ENCODE peak calls at places on chromosomes 13 and 19, in six cellular contexts. One of them, this sample, is unnamed.

GRCh38 chr19:51688665-51689571 is 4.2 kb upstream of the SPACA6 start:
- DNase-seq in effector memory CD4-positive, alpha-beta T cell: no peak
- DNase-seq in activated T-cell treated with anti-CD3 and anti-CD28 coated beads, Interleukin-2, amount 50 U/mL, for 1 hour: no peak
- DNase-seq in fibroblast of lung: peak; percentile 98
- DNase-seq in AG09319: peak; percentile 97
- DNase-seq in stimulated activated effector memory CD8-positive, alpha-beta T cell treated with anti-CD3 and anti-CD28 coated beads, Interleukin-12 subunit alpha, Interleukin-12 subunit beta, amount 100 ng/mL, for 72 hours: no peak
- DNase-seq in this sample: peak; percentile 88

GRCh38 chr13:51826606-51827005 is 18.4 kb downstream of the TMEM272 start:
- DNase-seq in effector memory CD4-positive, alpha-beta T cell: no peak
- DNase-seq in activated T-cell treated with anti-CD3 and anti-CD28 coated beads, Interleukin-2, amount 50 U/mL, for 1 hour: no peak
- DNase-seq in fibroblast of lung: no peak
- DNase-seq in AG09319: no peak
- DNase-seq in stimulated activated effector memory CD8-positive, alpha-beta T cell treated with anti-CD3 and anti-CD28 coated beads, Interleukin-12 subunit alpha, Interleukin-12 subunit beta, amount 100 ng/mL, for 72 hours: no peak
- DNase-seq in this sample: no peak

GRCh38 chr19:29574518-29574917 is 31.6 kb upstream of the POP4 start:
- DNase-seq in effector memory CD4-positive, alpha-beta T cell: no peak
- DNase-seq in activated T-cell treated with anti-CD3 and anti-CD28 coated beads, Interleukin-2, amount 50 U/mL, for 1 hour: no peak
- DNase-seq in fibroblast of lung: no peak
- DNase-seq in AG09319: no peak
- DNase-seq in stimulated activated effector memory CD8-positive, alpha-beta T cell treated with anti-CD3 and anti-CD28 coated beads, Interleukin-12 subunit alpha, Interleukin-12 subunit beta, amount 100 ng/mL, for 72 hours: no peak
- DNase-seq in this sample: no peak

GRCh38 chr19:18733196-18733647 is 49.7 kb downstream of the CRTC1 start:
- DNase-seq in effector memory CD4-positive, alpha-beta T cell: no peak
- DNase-seq in activated T-cell treated with anti-CD3 and anti-CD28 coated beads, Interleukin-2, amount 50 U/mL, for 1 hour: no peak
- DNase-seq in fibroblast of lung: peak; percentile 70
- DNase-seq in AG09319: peak; percentile 40
- DNase-seq in stimulated activated effector memory CD8-positive, alpha-beta T cell treated with anti-CD3 and anti-CD28 coated beads, Interleukin-12 subunit alpha, Interleukin-12 subunit beta, amount 100 ng/mL, for 72 hours: no peak
- DNase-seq in this sample: peak; percentile 34

GRCh38 chr19:40974633-40975037 is 16.4 kb upstream of the CYP2B6 start:
- DNase-seq in effector memory CD4-positive, alpha-beta T cell: peak; percentile 50
- DNase-seq in activated T-cell treated with anti-CD3 and anti-CD28 coated beads, Interleukin-2, amount 50 U/mL, for 1 hour: peak; percentile 76
- DNase-seq in fibroblast of lung: peak; percentile 52
- DNase-seq in AG09319: peak; percentile 48
- DNase-seq in stimulated activated effector memory CD8-positive, alpha-beta T cell treated with anti-CD3 and anti-CD28 coated beads, Interleukin-12 subunit alpha, Interleukin-12 subunit beta, amount 100 ng/mL, for 72 hours: peak; percentile 74
- DNase-seq in this sample: peak; percentile 41

GRCh38 chr19:27719034-27719433 is 1493.9 kb downstream of the UQCRFS1 start:
- DNase-seq in effector memory CD4-positive, alpha-beta T cell: no peak
- DNase-seq in activated T-cell treated with anti-CD3 and anti-CD28 coated beads, Interleukin-2, amount 50 U/mL, for 1 hour: no peak
- DNase-seq in fibroblast of lung: no peak
- DNase-seq in AG09319: no peak
- DNase-seq in stimulated activated effector memory CD8-positive, alpha-beta T cell treated with anti-CD3 and anti-CD28 coated beads, Interleukin-12 subunit alpha, Interleukin-12 subunit beta, amount 100 ng/mL, for 72 hours: no peak
- DNase-seq in this sample: no peak

GRCh38 chr19:35140207-35140897 is 1.7 kb downstream of the FXYD1 start:
- DNase-seq in effector memory CD4-positive, alpha-beta T cell: no peak
- DNase-seq in activated T-cell treated with anti-CD3 and anti-CD28 coated beads, Interleukin-2, amount 50 U/mL, for 1 hour: no peak
- DNase-seq in fibroblast of lung: no peak
- DNase-seq in AG09319: no peak
- DNase-seq in stimulated activated effector memory CD8-positive, alpha-beta T cell treated with anti-CD3 and anti-CD28 coated beads, Interleukin-12 subunit alpha, Interleukin-12 subunit beta, amount 100 ng/mL, for 72 hours: no peak
- DNase-seq in this sample: no peak

GRCh38 chr13:91346062-91346461 is 1.4 kb upstream of the MIR17HG start:
- DNase-seq in effector memory CD4-positive, alpha-beta T cell: no peak
- DNase-seq in activated T-cell treated with anti-CD3 and anti-CD28 coated beads, Interleukin-2, amount 50 U/mL, for 1 hour: no peak
- DNase-seq in fibroblast of lung: no peak
- DNase-seq in AG09319: no peak
- DNase-seq in stimulated activated effector memory CD8-positive, alpha-beta T cell treated with anti-CD3 and anti-CD28 coated beads, Interleukin-12 subunit alpha, Interleukin-12 subunit beta, amount 100 ng/mL, for 72 hours: no peak
- DNase-seq in this sample: no peak

GRCh38 chr19:41462497-41462896 is 19.5 kb downstream of the ERICH4 start:
- DNase-seq in effector memory CD4-positive, alpha-beta T cell: no peak
- DNase-seq in activated T-cell treated with anti-CD3 and anti-CD28 coated beads, Interleukin-2, amount 50 U/mL, for 1 hour: no peak
- DNase-seq in fibroblast of lung: no peak
- DNase-seq in AG09319: no peak
- DNase-seq in stimulated activated effector memory CD8-positive, alpha-beta T cell treated with anti-CD3 and anti-CD28 coated beads, Interleukin-12 subunit alpha, Interleukin-12 subunit beta, amount 100 ng/mL, for 72 hours: no peak
- DNase-seq in this sample: no peak

GRCh38 chr19:13044160-13044853 is 49.0 kb downstream of the NFIX start:
- DNase-seq in effector memory CD4-positive, alpha-beta T cell: no peak
- DNase-seq in activated T-cell treated with anti-CD3 and anti-CD28 coated beads, Interleukin-2, amount 50 U/mL, for 1 hour: no peak
- DNase-seq in fibroblast of lung: peak; percentile 92
- DNase-seq in AG09319: no peak
- DNase-seq in stimulated activated effector memory CD8-positive, alpha-beta T cell treated with anti-CD3 and anti-CD28 coated beads, Interleukin-12 subunit alpha, Interleukin-12 subunit beta, amount 100 ng/mL, for 72 hours: peak; percentile 30
- DNase-seq in this sample: peak; percentile 68

GRCh38 chr13:26061947-26062346 is 10.1 kb upstream of the SHISA2 start:
- DNase-seq in effector memory CD4-positive, alpha-beta T cell: no peak
- DNase-seq in activated T-cell treated with anti-CD3 and anti-CD28 coated beads, Interleukin-2, amount 50 U/mL, for 1 hour: no peak
- DNase-seq in fibroblast of lung: peak; percentile 93
- DNase-seq in AG09319: no peak
- DNase-seq in stimulated activated effector memory CD8-positive, alpha-beta T cell treated with anti-CD3 and anti-CD28 coated beads, Interleukin-12 subunit alpha, Interleukin-12 subunit beta, amount 100 ng/mL, for 72 hours: no peak
- DNase-seq in this sample: peak; percentile 84

GRCh38 chr19:38395381-38396127 is 7.1 kb downstream of the SPRED3 start:
- DNase-seq in effector memory CD4-positive, alpha-beta T cell: no peak
- DNase-seq in activated T-cell treated with anti-CD3 and anti-CD28 coated beads, Interleukin-2, amount 50 U/mL, for 1 hour: peak; percentile 60
- DNase-seq in fibroblast of lung: no peak
- DNase-seq in AG09319: no peak
- DNase-seq in stimulated activated effector memory CD8-positive, alpha-beta T cell treated with anti-CD3 and anti-CD28 coated beads, Interleukin-12 subunit alpha, Interleukin-12 subunit beta, amount 100 ng/mL, for 72 hours: peak; percentile 49
- DNase-seq in this sample: no peak

GRCh38 chr19:18736415-18737336 is 53.2 kb downstream of the CRTC1 start:
- DNase-seq in effector memory CD4-positive, alpha-beta T cell: no peak
- DNase-seq in activated T-cell treated with anti-CD3 and anti-CD28 coated beads, Interleukin-2, amount 50 U/mL, for 1 hour: no peak
- DNase-seq in fibroblast of lung: no peak
- DNase-seq in AG09319: no peak
- DNase-seq in stimulated activated effector memory CD8-positive, alpha-beta T cell treated with anti-CD3 and anti-CD28 coated beads, Interleukin-12 subunit alpha, Interleukin-12 subunit beta, amount 100 ng/mL, for 72 hours: no peak
- DNase-seq in this sample: no peak

GRCh38 chr13:30718661-30719520 is 16.5 kb upstream of the ALOX5AP start:
- DNase-seq in effector memory CD4-positive, alpha-beta T cell: no peak
- DNase-seq in activated T-cell treated with anti-CD3 and anti-CD28 coated beads, Interleukin-2, amount 50 U/mL, for 1 hour: no peak
- DNase-seq in fibroblast of lung: peak; percentile 96
- DNase-seq in AG09319: no peak
- DNase-seq in stimulated activated effector memory CD8-positive, alpha-beta T cell treated with anti-CD3 and anti-CD28 coated beads, Interleukin-12 subunit alpha, Interleukin-12 subunit beta, amount 100 ng/mL, for 72 hours: no peak
- DNase-seq in this sample: peak; percentile 64

GRCh38 chr19:10114651-10115391 is 3.3 kb downstream of the P2RY11 start:
- DNase-seq in effector memory CD4-positive, alpha-beta T cell: no peak
- DNase-seq in activated T-cell treated with anti-CD3 and anti-CD28 coated beads, Interleukin-2, amount 50 U/mL, for 1 hour: no peak
- DNase-seq in fibroblast of lung: no peak
- DNase-seq in AG09319: no peak
- DNase-seq in stimulated activated effector memory CD8-positive, alpha-beta T cell treated with anti-CD3 and anti-CD28 coated beads, Interleukin-12 subunit alpha, Interleukin-12 subunit beta, amount 100 ng/mL, for 72 hours: no peak
- DNase-seq in this sample: no peak

GRCh38 chr19:2976609-2977000 is 759 bp upstream of the TLE6 start:
- DNase-seq in effector memory CD4-positive, alpha-beta T cell: no peak
- DNase-seq in activated T-cell treated with anti-CD3 and anti-CD28 coated beads, Interleukin-2, amount 50 U/mL, for 1 hour: no peak
- DNase-seq in fibroblast of lung: no peak
- DNase-seq in AG09319: no peak
- DNase-seq in stimulated activated effector memory CD8-positive, alpha-beta T cell treated with anti-CD3 and anti-CD28 coated beads, Interleukin-12 subunit alpha, Interleukin-12 subunit beta, amount 100 ng/mL, for 72 hours: no peak
- DNase-seq in this sample: no peak

GRCh38 chr13:87314822-87315221 is 356.3 kb upstream of the SLITRK5 start:
- DNase-seq in effector memory CD4-positive, alpha-beta T cell: no peak
- DNase-seq in activated T-cell treated with anti-CD3 and anti-CD28 coated beads, Interleukin-2, amount 50 U/mL, for 1 hour: no peak
- DNase-seq in fibroblast of lung: no peak
- DNase-seq in AG09319: no peak
- DNase-seq in stimulated activated effector memory CD8-positive, alpha-beta T cell treated with anti-CD3 and anti-CD28 coated beads, Interleukin-12 subunit alpha, Interleukin-12 subunit beta, amount 100 ng/mL, for 72 hours: no peak
- DNase-seq in this sample: no peak

GRCh38 chr13:26280295-26280694 is 26.4 kb downstream of the CDK8 start:
- DNase-seq in effector memory CD4-positive, alpha-beta T cell: no peak
- DNase-seq in activated T-cell treated with anti-CD3 and anti-CD28 coated beads, Interleukin-2, amount 50 U/mL, for 1 hour: no peak
- DNase-seq in fibroblast of lung: peak; percentile 88
- DNase-seq in AG09319: peak; percentile 11
- DNase-seq in stimulated activated effector memory CD8-positive, alpha-beta T cell treated with anti-CD3 and anti-CD28 coated beads, Interleukin-12 subunit alpha, Interleukin-12 subunit beta, amount 100 ng/mL, for 72 hours: no peak
- DNase-seq in this sample: no peak

GRCh38 chr13:49869514-49869913 is 66.6 kb downstream of the SPRYD7 start:
- DNase-seq in effector memory CD4-positive, alpha-beta T cell: no peak
- DNase-seq in activated T-cell treated with anti-CD3 and anti-CD28 coated beads, Interleukin-2, amount 50 U/mL, for 1 hour: no peak
- DNase-seq in fibroblast of lung: peak; percentile 20
- DNase-seq in AG09319: no peak
- DNase-seq in stimulated activated effector memory CD8-positive, alpha-beta T cell treated with anti-CD3 and anti-CD28 coated beads, Interleukin-12 subunit alpha, Interleukin-12 subunit beta, amount 100 ng/mL, for 72 hours: no peak
- DNase-seq in this sample: no peak

GRCh38 chr19:2363419-2363818 is 3.4 kb downstream of the TMPRSS9 start:
- DNase-seq in effector memory CD4-positive, alpha-beta T cell: no peak
- DNase-seq in activated T-cell treated with anti-CD3 and anti-CD28 coated beads, Interleukin-2, amount 50 U/mL, for 1 hour: no peak
- DNase-seq in fibroblast of lung: no peak
- DNase-seq in AG09319: no peak
- DNase-seq in stimulated activated effector memory CD8-positive, alpha-beta T cell treated with anti-CD3 and anti-CD28 coated beads, Interleukin-12 subunit alpha, Interleukin-12 subunit beta, amount 100 ng/mL, for 72 hours: no peak
- DNase-seq in this sample: no peak

GRCh38 chr19:38840583-38840968 is 9.0 kb upstream of the ECH1 start:
- DNase-seq in effector memory CD4-positive, alpha-beta T cell: no peak
- DNase-seq in activated T-cell treated with anti-CD3 and anti-CD28 coated beads, Interleukin-2, amount 50 U/mL, for 1 hour: no peak
- DNase-seq in fibroblast of lung: no peak
- DNase-seq in AG09319: no peak
- DNase-seq in stimulated activated effector memory CD8-positive, alpha-beta T cell treated with anti-CD3 and anti-CD28 coated beads, Interleukin-12 subunit alpha, Interleukin-12 subunit beta, amount 100 ng/mL, for 72 hours: no peak
- DNase-seq in this sample: no peak

GRCh38 chr19:41023193-41023592 is 32.1 kb downstream of the CYP2B6 start:
- DNase-seq in effector memory CD4-positive, alpha-beta T cell: no peak
- DNase-seq in activated T-cell treated with anti-CD3 and anti-CD28 coated beads, Interleukin-2, amount 50 U/mL, for 1 hour: no peak
- DNase-seq in fibroblast of lung: no peak
- DNase-seq in AG09319: no peak
- DNase-seq in stimulated activated effector memory CD8-positive, alpha-beta T cell treated with anti-CD3 and anti-CD28 coated beads, Interleukin-12 subunit alpha, Interleukin-12 subunit beta, amount 100 ng/mL, for 72 hours: no peak
- DNase-seq in this sample: no peak

GRCh38 chr19:45472557-45473365 is 5.0 kb downstream of the FOSB start:
- DNase-seq in effector memory CD4-positive, alpha-beta T cell: peak; percentile 39
- DNase-seq in activated T-cell treated with anti-CD3 and anti-CD28 coated beads, Interleukin-2, amount 50 U/mL, for 1 hour: peak; percentile 48
- DNase-seq in fibroblast of lung: no peak
- DNase-seq in AG09319: peak; percentile 19
- DNase-seq in stimulated activated effector memory CD8-positive, alpha-beta T cell treated with anti-CD3 and anti-CD28 coated beads, Interleukin-12 subunit alpha, Interleukin-12 subunit beta, amount 100 ng/mL, for 72 hours: no peak
- DNase-seq in this sample: no peak

GRCh38 chr19:49128545-49129237 is 9.3 kb downstream of the PPFIA3 start:
- DNase-seq in effector memory CD4-positive, alpha-beta T cell: no peak
- DNase-seq in activated T-cell treated with anti-CD3 and anti-CD28 coated beads, Interleukin-2, amount 50 U/mL, for 1 hour: no peak
- DNase-seq in fibroblast of lung: no peak
- DNase-seq in AG09319: no peak
- DNase-seq in stimulated activated effector memory CD8-positive, alpha-beta T cell treated with anti-CD3 and anti-CD28 coated beads, Interleukin-12 subunit alpha, Interleukin-12 subunit beta, amount 100 ng/mL, for 72 hours: no peak
- DNase-seq in this sample: no peak

GRCh38 chr13:109998808-109999528 is 212.6 kb upstream of the IRS2 start:
- DNase-seq in effector memory CD4-positive, alpha-beta T cell: no peak
- DNase-seq in activated T-cell treated with anti-CD3 and anti-CD28 coated beads, Interleukin-2, amount 50 U/mL, for 1 hour: no peak
- DNase-seq in fibroblast of lung: peak; percentile 90
- DNase-seq in AG09319: peak; percentile 65
- DNase-seq in stimulated activated effector memory CD8-positive, alpha-beta T cell treated with anti-CD3 and anti-CD28 coated beads, Interleukin-12 subunit alpha, Interleukin-12 subunit beta, amount 100 ng/mL, for 72 hours: no peak
- DNase-seq in this sample: peak; percentile 74

GRCh38 chr13:28805193-28805819 is 14.8 kb upstream of the MTUS2 start:
- DNase-seq in effector memory CD4-positive, alpha-beta T cell: no peak
- DNase-seq in activated T-cell treated with anti-CD3 and anti-CD28 coated beads, Interleukin-2, amount 50 U/mL, for 1 hour: no peak
- DNase-seq in fibroblast of lung: no peak
- DNase-seq in AG09319: no peak
- DNase-seq in stimulated activated effector memory CD8-positive, alpha-beta T cell treated with anti-CD3 and anti-CD28 coated beads, Interleukin-12 subunit alpha, Interleukin-12 subunit beta, amount 100 ng/mL, for 72 hours: peak; percentile 29
- DNase-seq in this sample: no peak

GRCh38 chr13:80274643-80275042 is 66.3 kb downstream of the SPRY2 start:
- DNase-seq in effector memory CD4-positive, alpha-beta T cell: no peak
- DNase-seq in activated T-cell treated with anti-CD3 and anti-CD28 coated beads, Interleukin-2, amount 50 U/mL, for 1 hour: no peak
- DNase-seq in fibroblast of lung: no peak
- DNase-seq in AG09319: no peak
- DNase-seq in stimulated activated effector memory CD8-positive, alpha-beta T cell treated with anti-CD3 and anti-CD28 coated beads, Interleukin-12 subunit alpha, Interleukin-12 subunit beta, amount 100 ng/mL, for 72 hours: no peak
- DNase-seq in this sample: no peak

GRCh38 chr19:15436012-15436825 is 13.5 kb downstream of the WIZ start:
- DNase-seq in effector memory CD4-positive, alpha-beta T cell: no peak
- DNase-seq in activated T-cell treated with anti-CD3 and anti-CD28 coated beads, Interleukin-2, amount 50 U/mL, for 1 hour: no peak
- DNase-seq in fibroblast of lung: peak; percentile 48
- DNase-seq in AG09319: no peak
- DNase-seq in stimulated activated effector memory CD8-positive, alpha-beta T cell treated with anti-CD3 and anti-CD28 coated beads, Interleukin-12 subunit alpha, Interleukin-12 subunit beta, amount 100 ng/mL, for 72 hours: no peak
- DNase-seq in this sample: no peak

GRCh38 chr13:19181621-19182485 is at the start of gene TUBA3C:
- DNase-seq in effector memory CD4-positive, alpha-beta T cell: no peak
- DNase-seq in activated T-cell treated with anti-CD3 and anti-CD28 coated beads, Interleukin-2, amount 50 U/mL, for 1 hour: no peak
- DNase-seq in fibroblast of lung: no peak
- DNase-seq in AG09319: no peak
- DNase-seq in stimulated activated effector memory CD8-positive, alpha-beta T cell treated with anti-CD3 and anti-CD28 coated beads, Interleukin-12 subunit alpha, Interleukin-12 subunit beta, amount 100 ng/mL, for 72 hours: no peak
- DNase-seq in this sample: no peak

GRCh38 chr13:73339086-73339485 is 280.3 kb downstream of the KLF5 start:
- DNase-seq in effector memory CD4-positive, alpha-beta T cell: no peak
- DNase-seq in activated T-cell treated with anti-CD3 and anti-CD28 coated beads, Interleukin-2, amount 50 U/mL, for 1 hour: no peak
- DNase-seq in fibroblast of lung: no peak
- DNase-seq in AG09319: no peak
- DNase-seq in stimulated activated effector memory CD8-positive, alpha-beta T cell treated with anti-CD3 and anti-CD28 coated beads, Interleukin-12 subunit alpha, Interleukin-12 subunit beta, amount 100 ng/mL, for 72 hours: no peak
- DNase-seq in this sample: no peak

GRCh38 chr13:63643543-63643942 is 2227.9 kb upstream of the PCDH20 start:
- DNase-seq in effector memory CD4-positive, alpha-beta T cell: no peak
- DNase-seq in activated T-cell treated with anti-CD3 and anti-CD28 coated beads, Interleukin-2, amount 50 U/mL, for 1 hour: no peak
- DNase-seq in fibroblast of lung: peak; percentile 13
- DNase-seq in AG09319: no peak
- DNase-seq in stimulated activated effector memory CD8-positive, alpha-beta T cell treated with anti-CD3 and anti-CD28 coated beads, Interleukin-12 subunit alpha, Interleukin-12 subunit beta, amount 100 ng/mL, for 72 hours: no peak
- DNase-seq in this sample: no peak